ENCODE peak calls at places on chromosomes 5 and 9, in six cellular contexts. G, O, M, L, A and S are unnamed samples.

GRCh38 chr5:157951673-157952373 is 92.9 kb upstream of the CLINT1 start:
- DNase-seq in G (no peak), O (no peak), M (no peak), L (no peak), A (no peak), S (no peak)

GRCh38 chr9:98822661-98823060 is 15.2 kb downstream of the GALNT12 start:
- DNase-seq in G (no peak), O (no peak), M (no peak), L (no peak), A (no peak), S (no peak)

GRCh38 chr5:125394661-125395280 is 648.3 kb upstream of the ZNF608 start:
- DNase-seq in G (no peak), O (no peak), M (no peak), L (no peak), A (no peak), S (no peak)

GRCh38 chr9:126146254-126147145 is 180.1 kb upstream of the MVB12B start:
- DNase-seq in G (peak; percentile 91), O (peak; percentile 8), M (peak; percentile 8), L (peak; percentile 21), A (peak; percentile 90), S (peak; percentile 86)

GRCh38 chr9:83992901-83993300 is 12.3 kb downstream of the RMI1 start:
- DNase-seq in G (no peak), O (no peak), M (no peak), L (no peak), A (no peak), S (no peak)

GRCh38 chr5:124570285-124571035 is 176.0 kb downstream of the ZNF608 start:
- DNase-seq in G (no peak), O (no peak), M (no peak), L (no peak), A (no peak), S (no peak)

GRCh38 chr5:144634138-144634537 is 463.5 kb downstream of the KCTD16 start:
- DNase-seq in G (no peak), O (no peak), M (no peak), L (no peak), A (no peak), S (no peak)

GRCh38 chr5:114449836-114450515 is 88.1 kb downstream of the KCNN2 start:
- DNase-seq in G (peak; percentile 55), O (peak; percentile 18), M (peak; percentile 29), L (peak; percentile 56), A (peak; percentile 74), S (peak; percentile 57)

GRCh38 chr9:127129073-127129717 is 6.8 kb upstream of the ANGPTL2 start:
- DNase-seq in G (no peak), O (no peak), M (no peak), L (no peak), A (no peak), S (no peak)

GRCh38 chr5:73968246-73968645 is 342.2 kb downstream of the ARHGEF28 start:
- DNase-seq in G (no peak), O (no peak), M (no peak), L (no peak), A (no peak), S (no peak)

GRCh38 chr9:72826954-72827953 is 125.6 kb downstream of the ALDH1A1 start:
- DNase-seq in G (no peak), O (no peak), M (no peak), L (no peak), A (no peak), S (no peak)

GRCh38 chr5:170861855-170862766 is at the start of gene RANBP17:
- DNase-seq in G (peak; percentile 39), O (no peak), M (no peak), L (peak; percentile 80), A (peak; percentile 100), S (no peak)

GRCh38 chr9:36214571-36214970 is 23.9 kb downstream of the CLTA start:
- DNase-seq in G (no peak), O (no peak), M (no peak), L (no peak), A (no peak), S (no peak)

GRCh38 chr5:109767997-109768396 is 78.3 kb downstream of the MAN2A1 start:
- DNase-seq in G (no peak), O (no peak), M (no peak), L (no peak), A (no peak), S (no peak)

GRCh38 chr5:13945271-13945670 is 783 bp upstream of the DNAH5 start:
- DNase-seq in G (no peak), O (no peak), M (no peak), L (no peak), A (no peak), S (no peak)

GRCh38 chr5:164504141-164504772 is 998.8 kb downstream of the MAT2B start:
- DNase-seq in G (no peak), O (no peak), M (no peak), L (peak; percentile 21), A (peak; percentile 54), S (peak; percentile 10)

GRCh38 chr9:6712041-6712440 is 45.7 kb upstream of the KDM4C start:
- DNase-seq in G (no peak), O (no peak), M (no peak), L (no peak), A (no peak), S (no peak)

GRCh38 chr5:177430972-177431316 is 4.5 kb downstream of the GRK6 start:
- DNase-seq in G (no peak), O (no peak), M (no peak), L (no peak), A (no peak), S (no peak)

GRCh38 chr5:58114324-58114723 is 345.6 kb downstream of the PLK2 start:
- DNase-seq in G (no peak), O (no peak), M (no peak), L (no peak), A (no peak), S (no peak)

GRCh38 chr5:75648712-75649111 is 37.5 kb downstream of the ANKDD1B start:
- DNase-seq in G (no peak), O (no peak), M (no peak), L (no peak), A (no peak), S (peak; percentile 15)

GRCh38 chr5:139642891-139643871 is 5.0 kb upstream of the CXXC5 start:
- DNase-seq in G (no peak), O (no peak), M (no peak), L (no peak), A (no peak), S (peak; percentile 64)

GRCh38 chr5:171577940-171578856 is 158.8 kb downstream of the FGF18 start:
- DNase-seq in G (no peak), O (no peak), M (no peak), L (no peak), A (peak; percentile 58), S (no peak)

GRCh38 chr5:34687269-34688011 is 31.3 kb downstream of the RAI14 start:
- DNase-seq in G (no peak), O (no peak), M (no peak), L (no peak), A (no peak), S (no peak)

GRCh38 chr5:90866333-90866732 is 307.7 kb downstream of the ADGRV1 start:
- DNase-seq in G (peak; percentile 58), O (no peak), M (no peak), L (peak; percentile 26), A (peak; percentile 22), S (peak; percentile 28)

GRCh38 chr9:129685220-129685932 is 19.9 kb downstream of the PRRX2 start:
- DNase-seq in G (no peak), O (no peak), M (no peak), L (peak; percentile 25), A (no peak), S (no peak)

GRCh38 chr5:116035123-116035522 is 2.9 kb downstream of the ARL14EPL start:
- DNase-seq in G (no peak), O (no peak), M (no peak), L (no peak), A (no peak), S (no peak)

GRCh38 chr9:76716270-76716669 is 48.0 kb upstream of the PCA3 start:
- DNase-seq in G (peak; percentile 66), O (no peak), M (no peak), L (no peak), A (no peak), S (no peak)

GRCh38 chr9:93168581-93168980 is 15.4 kb upstream of the WNK2 start:
- DNase-seq in G (no peak), O (no peak), M (no peak), L (no peak), A (no peak), S (no peak)

GRCh38 chr9:90965911-90966290 is 164.3 kb downstream of the SYK start:
- DNase-seq in G (no peak), O (no peak), M (no peak), L (no peak), A (no peak), S (no peak)

GRCh38 chr5:132054697-132055440 is 5.6 kb upstream of the IL3 start:
- DNase-seq in G (no peak), O (no peak), M (no peak), L (no peak), A (peak; percentile 8), S (no peak)

GRCh38 chr9:77820293-77820954 is 172.3 kb upstream of the GNA14 start:
- DNase-seq in G (no peak), O (no peak), M (no peak), L (no peak), A (no peak), S (no peak)

GRCh38 chr5:75275736-75276135 is 39.1 kb upstream of the ANKRD31 start:
- DNase-seq in G (no peak), O (no peak), M (no peak), L (no peak), A (peak; percentile 51), S (no peak)

GRCh38 chr5:115190388-115190787 is 20.7 kb upstream of the TRIM36 start:
- DNase-seq in G (no peak), O (no peak), M (no peak), L (no peak), A (no peak), S (no peak)

GRCh38 chr9:89961616-89962341 is 357.0 kb downstream of the GADD45G start:
- DNase-seq in G (no peak), O (no peak), M (no peak), L (no peak), A (no peak), S (no peak)

GRCh38 chr9:38371495-38371894 is 21.0 kb upstream of the ALDH1B1 start:
- DNase-seq in G (peak; percentile 79), O (no peak), M (no peak), L (peak; percentile 35), A (no peak), S (peak; percentile 56)

GRCh38 chr5:76789991-76790571 is 28.7 kb upstream of the F2RL1 start:
- DNase-seq in G (no peak), O (no peak), M (no peak), L (no peak), A (no peak), S (no peak)

GRCh38 chr9:89891221-89892052 is 286.6 kb downstream of the GADD45G start:
- DNase-seq in G (no peak), O (no peak), M (no peak), L (no peak), A (no peak), S (no peak)

GRCh38 chr5:167629634-167630033 is 661.8 kb upstream of the WWC1 start:
- DNase-seq in G (no peak), O (no peak), M (no peak), L (no peak), A (no peak), S (no peak)

GRCh38 chr5:172749881-172750608 is 20.9 kb downstream of the DUSP1 start:
- DNase-seq in G (no peak), O (no peak), M (no peak), L (no peak), A (no peak), S (no peak)

GRCh38 chr5:122704247-122705036 is 70.4 kb upstream of the SNX2 start:
- DNase-seq in G (peak; percentile 8), O (no peak), M (no peak), L (peak; percentile 42), A (peak; percentile 24), S (peak; percentile 18)